ENCODE peak calls at places on chromosomes 16 and 17, in seven cellular contexts. Y, B, H, T, S, P and I are unnamed samples.

GRCh38 chr17:34254651-34255380 is at the start of gene CCL2:
- DNase-seq in Y (peak; percentile 81), B (peak; percentile 50), H (peak; percentile 65), T (peak; percentile 67), S (peak; percentile 75), P (peak; percentile 42), I (peak; percentile 92)

GRCh38 chr16:3562914-3563480 is 14.2 kb downstream of the NLRC3 start:
- DNase-seq in Y (no peak), B (no peak), H (no peak), T (no peak), S (no peak), P (no peak), I (no peak)

GRCh38 chr17:67019126-67019507 is 25.2 kb upstream of the CACNG1 start:
- DNase-seq in Y (no peak), B (no peak), H (no peak), T (no peak), S (no peak), P (peak; percentile 60), I (no peak)

GRCh38 chr17:81511800-81512559 is 619 bp downstream of the ACTG1 start:
- DNase-seq in Y (no peak), B (no peak), H (no peak), T (no peak), S (no peak), P (no peak), I (peak; percentile 83)

GRCh38 chr17:80720624-80721577 is 176.3 kb downstream of the RPTOR start:
- DNase-seq in Y (no peak), B (peak; percentile 37), H (no peak), T (no peak), S (peak; percentile 74), P (no peak), I (no peak)

GRCh38 chr16:30510392-30510938 is 15.9 kb downstream of the ZNF768 start:
- DNase-seq in Y (no peak), B (no peak), H (no peak), T (no peak), S (no peak), P (no peak), I (no peak)

GRCh38 chr17:46000292-46000691 is 1.2 kb downstream of the STH start:
- DNase-seq in Y (no peak), B (no peak), H (no peak), T (no peak), S (no peak), P (no peak), I (no peak)

GRCh38 chr17:57372156-57372555 is 115.8 kb downstream of the MSI2 start:
- DNase-seq in Y (no peak), B (no peak), H (no peak), T (no peak), S (peak; percentile 80), P (no peak), I (no peak)

GRCh38 chr16:81917375-81917774 is 93.9 kb downstream of the SDR42E1 start:
- DNase-seq in Y (no peak), B (no peak), H (no peak), T (no peak), S (no peak), P (no peak), I (peak; percentile 12)

GRCh38 chr17:76089680-76090516 is 10.9 kb downstream of the ZACN start:
- DNase-seq in Y (no peak), B (no peak), H (no peak), T (no peak), S (no peak), P (peak; percentile 22), I (peak; percentile 55)

GRCh38 chr16:720990-721764 is at the start of gene ANTKMT:
- DNase-seq in Y (no peak), B (peak; percentile 91), H (peak; percentile 36), T (peak; percentile 87), S (peak; percentile 84), P (peak; percentile 92), I (peak; percentile 86)

GRCh38 chr17:8081876-8082275 is 5.6 kb downstream of the ALOX12B start:
- DNase-seq in Y (no peak), B (no peak), H (no peak), T (no peak), S (no peak), P (no peak), I (no peak)

GRCh38 chr17:29568331-29569244 is at the start of gene TP53I13:
- DNase-seq in Y (peak; percentile 91), B (peak; percentile 94), H (peak; percentile 79), T (peak; percentile 91), S (peak; percentile 82), P (peak; percentile 96), I (peak; percentile 93)

GRCh38 chr17:300881-301280 is 51.7 kb downstream of the RPH3AL start:
- DNase-seq in Y (no peak), B (no peak), H (no peak), T (no peak), S (no peak), P (no peak), I (peak; percentile 34)
- TF ChIP-seq EP300 in Y (no peak), B (no peak), H (no peak), T (no peak), S (no peak), P (no peak), I (no peak)

GRCh38 chr17:56347646-56348045 is 194.4 kb downstream of the ANKFN1 start:
- DNase-seq in Y (no peak), B (no peak), H (no peak), T (no peak), S (no peak), P (no peak), I (no peak)
- TF ChIP-seq EP300 in Y (no peak), B (no peak), H (no peak), T (no peak), S (no peak), P (no peak), I (no peak)

DNA sequence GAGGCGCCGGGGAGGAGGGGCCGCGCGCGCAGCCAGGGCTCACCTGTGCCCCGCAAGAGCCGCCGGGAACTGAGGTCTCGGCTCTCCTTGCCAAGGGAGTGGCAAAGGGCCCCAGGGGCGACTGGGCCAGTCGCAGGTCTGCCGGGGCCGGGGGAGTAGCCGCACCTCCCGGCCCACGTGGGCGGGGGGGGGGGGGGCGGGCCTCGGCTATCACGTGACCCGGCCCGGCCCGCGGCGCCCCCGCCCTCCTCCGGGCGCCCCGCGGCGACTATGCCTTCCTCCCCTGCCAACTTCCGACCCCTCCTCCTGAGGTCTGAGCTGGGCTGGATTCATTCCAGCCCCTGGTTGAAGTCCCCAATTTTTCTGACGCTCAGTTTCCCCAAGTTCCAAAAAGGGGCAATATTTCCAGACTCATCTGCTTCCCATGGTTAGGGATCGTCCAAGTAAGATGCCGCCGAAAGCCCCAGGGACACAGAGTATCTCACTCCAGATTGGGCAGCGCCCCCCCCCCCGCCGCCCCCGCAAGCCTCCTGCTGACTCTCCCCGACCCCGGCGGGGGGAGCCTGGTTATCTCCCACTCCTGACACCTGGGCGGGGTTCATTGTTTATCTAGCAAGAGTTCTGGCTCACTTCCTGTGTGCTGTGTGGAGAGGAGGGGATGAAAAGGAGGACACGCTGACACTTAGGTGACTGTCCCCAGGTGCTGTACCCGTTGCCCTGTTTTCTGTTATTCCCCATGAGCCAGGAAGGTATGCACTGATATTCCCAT is at the start of gene TMC6:
- DNase-seq in Y (peak; percentile 70), B (peak; percentile 83), H (no peak), T (peak; percentile 90), S (peak; percentile 74), P (peak; percentile 93), I (peak; percentile 66)
- TF ChIP-seq EP300 in Y (no peak), B (no peak), H (no peak), T (no peak), S (no peak), P (no peak), I (no peak)

GRCh38 chr17:36936455-36936934 is 780 bp upstream of the LHX1 start:
- DNase-seq in Y (no peak), B (no peak), H (no peak), T (no peak), S (no peak), P (peak; percentile 84), I (no peak)

GRCh38 chr17:36935681-36936454 is 1.4 kb upstream of the LHX1 start:
- DNase-seq in Y (no peak), B (no peak), H (no peak), T (no peak), S (peak; percentile 80), P (peak; percentile 60), I (no peak)

GRCh38 chr17:36937961-36938565 is 788 bp downstream of the LHX1 start:
- DNase-seq in Y (no peak), B (no peak), H (no peak), T (no peak), S (no peak), P (peak; percentile 69), I (no peak)

GRCh38 chr17:36938566-36939058 is 1.3 kb downstream of the LHX1 start:
- DNase-seq in Y (no peak), B (no peak), H (no peak), T (no peak), S (no peak), P (no peak), I (no peak)

DNA sequence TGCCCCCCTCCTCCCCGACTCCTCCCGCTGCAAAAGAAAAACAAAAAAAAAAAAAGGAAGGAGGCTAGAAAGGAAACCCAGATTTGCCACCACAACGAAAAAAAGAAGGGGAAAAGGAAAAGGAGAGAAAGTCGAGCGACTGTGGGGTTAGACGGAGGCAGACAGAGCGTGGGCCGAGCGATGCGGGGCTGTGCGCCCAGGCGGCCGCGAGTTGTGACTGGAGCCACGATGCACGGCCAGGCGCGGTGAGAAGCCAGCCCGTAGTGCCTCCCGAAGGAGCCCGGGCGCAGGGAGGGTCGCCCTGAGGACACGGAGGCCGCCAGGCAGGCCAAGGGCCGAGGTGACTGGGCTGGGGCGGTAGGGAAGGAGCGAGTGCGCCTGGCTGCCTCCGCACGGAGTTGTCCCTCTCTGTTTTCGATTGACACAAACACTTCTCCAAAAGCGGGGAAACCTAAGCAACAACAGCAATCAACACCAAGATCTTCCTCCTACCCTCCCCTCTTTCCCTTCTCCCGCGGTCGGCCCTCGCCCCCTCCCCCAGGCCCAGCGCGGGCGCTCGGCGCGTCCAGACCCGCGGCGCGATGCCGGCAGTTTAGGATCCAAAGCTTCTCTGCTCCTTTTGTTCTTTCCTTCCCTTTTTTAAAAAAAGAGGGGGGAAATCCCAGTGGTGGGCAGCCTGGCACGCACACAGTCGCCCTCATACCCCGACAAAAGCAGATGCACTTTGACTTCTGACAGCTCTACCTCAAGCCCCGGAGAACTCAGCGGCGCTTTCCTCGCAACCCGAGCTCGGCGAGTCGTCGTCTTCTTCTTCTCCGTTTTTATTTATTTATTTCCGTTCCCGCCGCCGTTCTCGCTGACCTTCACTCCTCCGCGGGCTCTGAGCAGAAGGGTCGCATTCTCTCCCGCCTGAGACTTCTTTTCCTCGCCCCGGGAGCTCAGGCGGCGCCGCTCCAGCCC is at the start of gene LHX1:
- DNase-seq in Y (no peak), B (no peak), H (no peak), T (no peak), S (no peak), P (peak; percentile 65), I (no peak)
- TF ChIP-seq EP300 in Y (no peak), B (no peak), H (peak; percentile 67), T (no peak), S (no peak), P (no peak), I (no peak)